ENCODE peak calls at places on chromosomes 3 and 15, in seven cellular contexts. S, H, I, U, N, Q and A are unnamed samples.

GRCh38 chr3:188202358-188203138 is 48.6 kb downstream of the LPP start:
- DNase-seq in U (peak; percentile 29), Q (no peak), S (no peak), I (no peak), H (peak; percentile 22), N (no peak), A (no peak)

GRCh38 chr15:62889734-62890505 is 152.6 kb upstream of the TPM1 start:
- DNase-seq in U (no peak), I (no peak), S (peak; percentile 40), H (no peak), N (no peak), Q (peak; percentile 49), A (no peak)

GRCh38 chr3:53938645-53939044 is 47.0 kb upstream of the SELENOK start:
- DNase-seq in I (no peak), U (peak; percentile 30), S (no peak), Q (peak; percentile 58), H (no peak), N (no peak), A (no peak)

GRCh38 chr15:93835378-93835777 is 396.0 kb upstream of the MCTP2 start:
- DNase-seq in Q (no peak), U (no peak), I (no peak), N (no peak), S (no peak), H (no peak), A (no peak)

GRCh38 chr3:356947-357346 is 160.4 kb downstream of the CHL1 start:
- DNase-seq in I (no peak), H (no peak), S (peak; percentile 79), U (no peak), Q (no peak), N (no peak), A (no peak)

GRCh38 chr3:184373422-184373821 is 4.6 kb downstream of the THPO start:
- DNase-seq in I (no peak), U (no peak), N (no peak), H (no peak), S (peak; percentile 72), Q (no peak), A (peak; percentile 68)

GRCh38 chr3:54951405-54951804 is 23.5 kb upstream of the LRTM1 start:
- DNase-seq in U (no peak), N (no peak), Q (peak; percentile 50), S (peak; percentile 90), H (peak; percentile 72), I (peak; percentile 88), A (peak; percentile 84)

GRCh38 chr3:172334743-172335142 is 113.5 kb downstream of the GHSR start:
- DNase-seq in I (no peak), S (no peak), N (no peak), Q (no peak), U (no peak), H (no peak), A (no peak)

GRCh38 chr3:187507266-187507665 is 139.1 kb downstream of the RTP4 start:
- DNase-seq in U (no peak), S (no peak), H (no peak), I (no peak), N (no peak), Q (no peak), A (no peak)

GRCh38 chr3:149468504-149469212 is 5.8 kb upstream of the TM4SF4 start:
- DNase-seq in Q (no peak), H (no peak), N (no peak), S (no peak), U (no peak), I (no peak), A (no peak)

GRCh38 chr3:161403251-161403650 is 31.9 kb upstream of the SPTSSB start:
- DNase-seq in N (no peak), Q (no peak), U (no peak), I (no peak), H (no peak), S (no peak), A (no peak)

GRCh38 chr3:127751782-127752181 is 70.5 kb downstream of the MGLL start:
- DNase-seq in I (no peak), S (no peak), H (no peak), U (no peak), N (no peak), Q (no peak), A (no peak)
- TF ChIP-seq EP300 in I (no peak), S (no peak), H (no peak), U (no peak), N (no peak), Q (no peak), A (no peak)

GRCh38 chr3:58839187-58839586 is 172.6 kb upstream of the FAM3D start:
- DNase-seq in N (no peak), Q (no peak), U (no peak), H (no peak), I (no peak), S (no peak), A (no peak)
- TF ChIP-seq EP300 in N (no peak), Q (no peak), U (no peak), H (no peak), I (no peak), S (no peak), A (no peak)

GRCh38 chr15:80766275-80766674 is 12.9 kb upstream of the CEMIP start:
- DNase-seq in N (no peak), S (no peak), Q (no peak), U (no peak), H (no peak), I (no peak), A (no peak)
- TF ChIP-seq EP300 in N (no peak), S (no peak), Q (no peak), U (no peak), H (no peak), I (no peak), A (no peak)

DNA sequence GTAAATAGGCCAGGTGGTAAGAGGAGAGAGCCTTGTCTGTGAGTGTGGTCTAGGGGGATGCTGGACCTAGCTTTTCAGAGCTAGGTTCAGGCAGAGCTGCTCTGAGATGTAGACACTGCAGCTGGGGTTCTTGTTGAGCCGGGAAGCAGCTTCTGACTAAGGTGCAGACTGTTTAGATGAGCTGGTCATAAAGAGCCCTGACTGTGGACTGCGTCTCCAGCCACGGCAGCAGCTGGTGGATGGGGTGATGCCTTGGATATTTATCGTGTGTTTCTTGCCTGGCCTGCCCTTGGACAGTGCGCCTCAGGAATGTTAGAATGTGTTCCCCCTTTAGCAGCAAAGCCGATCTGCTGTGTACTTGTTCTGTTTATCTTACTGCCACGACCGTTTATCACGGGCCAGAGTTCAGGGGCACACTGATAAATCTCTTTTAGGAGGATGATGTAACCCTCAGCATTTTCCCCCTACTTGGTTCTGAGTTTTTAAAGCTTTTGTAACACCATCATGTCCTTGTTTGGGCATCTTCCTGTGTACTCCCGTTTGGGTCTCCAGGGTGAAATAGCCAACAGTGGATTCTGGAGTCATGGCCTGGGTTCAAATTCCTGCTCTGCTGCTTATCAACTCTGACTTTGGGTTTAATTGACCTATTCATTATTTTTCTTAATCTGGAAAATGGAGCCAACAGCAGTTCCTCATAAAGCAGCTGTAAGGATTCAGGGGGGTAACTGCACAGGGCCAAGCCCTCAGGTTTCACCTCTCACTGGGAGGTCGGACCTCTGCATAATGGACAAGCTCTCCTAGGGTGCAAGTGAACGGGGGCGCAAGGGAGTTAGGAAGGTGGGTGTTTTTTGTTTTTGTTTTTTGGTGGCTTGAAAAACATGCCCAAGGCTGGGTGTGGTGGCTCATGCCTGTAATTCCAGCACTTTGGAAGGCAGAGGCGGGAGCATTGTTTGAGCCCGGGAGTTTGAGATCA is 51.4 kb downstream of the FLNB start:
- DNase-seq in U (no peak), S (peak; percentile 91), H (no peak), N (no peak), I (peak; percentile 81), Q (no peak), A (no peak)
- TF ChIP-seq EP300 in U (no peak), S (peak; percentile 95), H (peak; percentile 29), N (no peak), I (peak; percentile 82), Q (no peak), A (no peak)

GRCh38 chr15:34365073-34365825 is 1.7 kb downstream of the LPCAT4 start:
- DNase-seq in S (no peak), Q (no peak), I (no peak), U (no peak), H (peak; percentile 45), N (no peak), A (no peak)

GRCh38 chr15:34370129-34370528 is 3.1 kb upstream of the LPCAT4 start:
- DNase-seq in H (no peak), U (no peak), S (no peak), I (no peak), Q (no peak), N (no peak), A (no peak)

GRCh38 chr15:34366271-34367043 is 539 bp downstream of the LPCAT4 start:
- DNase-seq in U (peak; percentile 85), S (peak; percentile 81), H (peak; percentile 87), N (peak; percentile 89), Q (peak; percentile 39), I (peak; percentile 82), A (no peak)

GRCh38 chr15:34365836-34366235 is 1.2 kb downstream of the LPCAT4 start:
- DNase-seq in U (no peak), Q (no peak), I (no peak), S (no peak), N (no peak), H (no peak), A (no peak)

GRCh38 chr15:34367128-34368081 is at the start of gene LPCAT4:
- DNase-seq in S (peak; percentile 94), N (peak; percentile 94), H (peak; percentile 97), Q (peak; percentile 82), U (peak; percentile 87), I (peak; percentile 90), A (peak; percentile 95)
- TF ChIP-seq EP300 in S (no peak), N (no peak), H (no peak), Q (no peak), U (no peak), I (no peak), A (no peak)

GRCh38 chr3:39056151-39056550 is 4.3 kb downstream of the WDR48 start:
- DNase-seq in H (no peak), Q (no peak), S (no peak), N (no peak), U (no peak), I (no peak), A (no peak)

GRCh38 chr3:39051649-39052557 is at the start of the genes SCN11A and WDR48:
- DNase-seq in S (peak; percentile 97), U (peak; percentile 87), I (peak; percentile 95), Q (peak; percentile 96), H (peak; percentile 91), N (peak; percentile 99), A (peak; percentile 97)

GRCh38 chr3:39050020-39050419 is 1.7 kb downstream of the SCN11A start:
- DNase-seq in N (no peak), Q (no peak), S (no peak), U (no peak), H (no peak), I (no peak), A (no peak)

DNA sequence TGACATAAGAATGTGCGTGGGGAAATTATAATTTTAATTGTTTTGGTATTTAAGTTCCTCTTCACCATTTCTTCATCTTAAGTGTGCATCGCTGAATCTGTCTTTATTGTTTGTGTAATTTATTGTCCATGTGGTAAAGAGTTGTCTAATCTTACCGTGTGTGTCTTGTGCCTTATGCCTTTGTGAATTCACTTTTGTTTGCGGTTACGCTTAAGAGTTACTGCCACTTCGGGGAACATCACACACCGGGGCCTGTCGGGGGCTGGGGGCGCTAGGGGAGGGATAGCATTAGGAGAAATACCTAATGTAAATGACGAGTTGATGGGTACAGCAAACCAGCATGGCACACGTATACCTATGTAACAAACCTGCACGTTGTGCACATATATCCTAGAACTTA is 797 bp downstream of the WDR48 start:
- DNase-seq in I (no peak), N (no peak), U (no peak), S (no peak), H (peak; percentile 37), Q (no peak), A (no peak)
- TF ChIP-seq EP300 in I (no peak), N (no peak), U (no peak), S (no peak), H (no peak), Q (no peak), A (no peak)